ENCODE peak calls at places on chromosomes 2 and 18, in nine cellular contexts. U is stomach; C is CD8-positive, alpha-beta T cell; L is left lung; B is H9; H is upper lobe of left lung; K is hepatocyte; I is cardiac muscle cell; Y is lower lobe of right lung. Z is an unnamed sample.

GRCh38 chr18:41594582-41594981 is 360.5 kb upstream of the PIK3C3 start:
- DNase-seq in U (no peak), C (no peak), L (no peak), B (no peak), H (no peak), K (no peak), I (no peak), Y (no peak), Z (no peak)

GRCh38 chr2:201949036-201950012 is 84.3 kb upstream of the FZD7 start:
- DNase-seq in U (no peak), C (no peak), L (no peak), B (peak; percentile 65), H (peak; percentile 68), K (no peak), I (no peak), Y (no peak), Z (no peak)

GRCh38 chr2:143732076-143732475 is 602.9 kb downstream of the ARHGAP15 start:
- DNase-seq in U (no peak), C (no peak), L (no peak), B (no peak), H (no peak), K (no peak), I (no peak), Y (no peak), Z (no peak)

GRCh38 chr2:97699765-97700444 is 13.5 kb upstream of the ZAP70 start:
- DNase-seq in U (peak; percentile 57), C (peak; percentile 53), L (no peak), B (peak; percentile 76), H (no peak), K (peak; percentile 74), I (peak; percentile 74), Y (no peak), Z (no peak)

GRCh38 chr2:30514134-30514860 is 67.3 kb downstream of the LCLAT1 start:
- DNase-seq in U (no peak), C (no peak), L (no peak), B (no peak), H (no peak), K (peak; percentile 40), I (peak; percentile 83), Y (no peak), Z (no peak)

GRCh38 chr2:227471924-227472264 is at the start of gene AGFG1:
- DNase-seq in U (peak; percentile 89), C (peak; percentile 82), L (peak; percentile 89), B (peak; percentile 86), H (peak; percentile 96), K (peak; percentile 88), I (peak; percentile 90), Y (peak; percentile 92), Z (peak; percentile 76)

GRCh38 chr2:21165350-21165749 is 41.6 kb downstream of the TDRD15 start:
- DNase-seq in U (no peak), C (no peak), L (no peak), B (no peak), H (no peak), K (no peak), I (no peak), Y (no peak), Z (no peak)

GRCh38 chr18:7164610-7165009 is 47.0 kb upstream of the LAMA1 start:
- DNase-seq in U (no peak), C (no peak), L (no peak), B (no peak), H (no peak), K (no peak), I (no peak), Y (no peak), Z (no peak)

GRCh38 chr2:44943693-44944101 is 2.2 kb downstream of the SIX3 start:
- DNase-seq in U (no peak), C (no peak), L (no peak), B (peak; percentile 61), H (no peak), K (no peak), I (no peak), Y (no peak), Z (no peak)

GRCh38 chr2:233835230-233836186 is 18.8 kb downstream of the HJURP start:
- DNase-seq in U (peak; percentile 11), C (no peak), L (no peak), B (no peak), H (no peak), K (no peak), I (no peak), Y (no peak), Z (no peak)

GRCh38 chr2:27705851-27706622 is 42.3 kb downstream of the SLC4A1AP start:
- DNase-seq in U (peak; percentile 86), C (no peak), L (peak; percentile 68), B (no peak), H (no peak), K (peak; percentile 68), I (no peak), Y (peak; percentile 65), Z (no peak)

GRCh38 chr18:63207154-63207790 is 112.3 kb downstream of the BCL2 start:
- DNase-seq in U (no peak), C (no peak), L (no peak), B (no peak), H (peak; percentile 54), K (no peak), I (no peak), Y (no peak), Z (no peak)

GRCh38 chr2:69225933-69226332 is 161.1 kb downstream of the GFPT1 start:
- DNase-seq in U (no peak), C (no peak), L (no peak), B (no peak), H (no peak), K (no peak), I (no peak), Y (no peak), Z (no peak)

DNA sequence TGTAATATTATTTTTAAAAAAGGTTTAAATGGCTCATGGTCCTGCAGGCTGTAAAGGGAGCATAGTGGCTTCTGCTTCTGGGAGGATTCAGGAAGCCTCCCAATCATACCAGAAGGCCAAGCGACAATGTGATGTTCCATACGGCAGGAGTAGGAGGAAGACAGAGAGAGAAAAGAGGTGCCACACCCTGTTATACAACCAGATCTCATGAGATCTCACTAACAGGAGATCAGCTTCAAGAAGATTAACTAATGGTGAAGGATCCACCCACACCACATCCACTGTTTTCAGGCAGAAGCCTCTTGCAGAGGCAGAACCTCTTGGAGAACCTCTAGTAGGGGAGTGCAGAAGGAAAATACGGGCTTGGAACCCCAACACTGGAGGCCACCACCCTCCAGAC is 103.9 kb upstream of the TEKT4 start:
- DNase-seq in U (no peak), C (no peak), L (no peak), B (no peak), H (no peak), K (no peak), I (no peak), Y (no peak), Z (no peak)
- H3K9me3 ChIP-seq in U (no peaks in the 10 kb centered on the region), C (no peaks in the 10 kb centered on the region), L (no peaks in the 10 kb centered on the region), B (peaks cover 92% of the 10 kb centered on the region), H (no peaks in the 10 kb centered on the region), K (no peaks in the 10 kb centered on the region), I (no peaks in the 10 kb centered on the region), Y (no peaks in the 10 kb centered on the region), Z (no peaks in the 10 kb centered on the region)

DNA sequence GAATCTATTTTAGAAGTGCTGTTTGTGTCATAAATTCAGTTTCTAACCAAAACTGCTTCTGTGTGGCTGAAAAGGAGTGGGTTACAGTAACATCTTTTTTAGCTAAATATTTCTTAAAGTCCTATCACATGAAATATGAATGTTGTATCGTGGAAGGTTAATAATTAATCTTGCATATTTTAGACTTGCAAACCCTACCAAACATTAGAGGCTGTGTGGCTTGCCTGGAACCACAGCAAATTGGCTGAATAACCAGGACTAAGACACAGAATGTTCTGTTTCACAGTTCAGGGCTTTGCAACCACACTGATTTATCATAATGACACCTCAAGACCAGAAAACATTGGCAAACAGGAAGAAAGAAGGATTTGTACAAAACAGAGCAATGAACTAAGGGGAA is 208.9 kb upstream of the CNTNAP5 start:
- DNase-seq in U (no peak), C (no peak), L (no peak), B (no peak), H (no peak), K (no peak), I (no peak), Y (no peak), Z (no peak)
- H3K9me3 ChIP-seq in U (no peaks in the 10 kb centered on the region), C (no peaks in the 10 kb centered on the region), L (no peaks in the 10 kb centered on the region), B (no peaks in the 10 kb centered on the region), H (no peaks in the 10 kb centered on the region), K (no peaks in the 10 kb centered on the region), I (no peaks in the 10 kb centered on the region), Y (no peaks in the 10 kb centered on the region), Z (no peaks in the 10 kb centered on the region)

DNA sequence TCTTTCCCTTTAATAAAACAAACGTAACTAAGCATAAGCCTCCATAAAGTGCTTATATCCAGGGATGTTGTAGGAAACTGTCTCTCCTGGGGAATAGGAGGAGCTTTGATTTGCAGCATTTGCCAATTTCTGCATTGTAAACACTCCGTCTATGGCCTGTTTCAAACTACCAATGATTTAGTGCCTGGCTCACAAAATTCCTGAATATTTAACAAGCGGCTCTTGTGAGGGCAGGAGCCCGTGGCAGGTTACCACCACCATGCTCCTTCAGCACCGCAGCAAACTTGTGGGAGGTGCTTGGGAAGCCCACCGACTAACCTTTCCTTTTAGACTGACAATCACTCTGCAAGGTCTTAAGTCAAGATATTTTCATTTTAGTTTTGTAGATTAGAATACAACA is 520.3 kb downstream of the SOX11 start:
- DNase-seq in U (no peak), C (no peak), L (no peak), B (no peak), H (peak; percentile 5), K (no peak), I (no peak), Y (no peak), Z (no peak)
- H3K9me3 ChIP-seq in U (no peaks in the 10 kb centered on the region), C (no peaks in the 10 kb centered on the region), L (no peaks in the 10 kb centered on the region), B (no peaks in the 10 kb centered on the region), H (no peaks in the 10 kb centered on the region), K (no peaks in the 10 kb centered on the region), I (no peaks in the 10 kb centered on the region), Y (no peaks in the 10 kb centered on the region), Z (no peaks in the 10 kb centered on the region)

GRCh38 chr2:159438284-159438683 is 151.8 kb upstream of the WDSUB1 start:
- DNase-seq in U (no peak), C (no peak), L (no peak), B (no peak), H (no peak), K (no peak), I (no peak), Y (no peak), Z (no peak)

GRCh38 chr2:159439421-159439820 is 152.9 kb upstream of the WDSUB1 start:
- DNase-seq in U (no peak), C (no peak), L (no peak), B (no peak), H (no peak), K (no peak), I (no peak), Y (no peak), Z (no peak)

GRCh38 chr2:159438720-159439353 is 152.3 kb upstream of the WDSUB1 start:
- DNase-seq in U (no peak), C (no peak), L (no peak), B (no peak), H (no peak), K (no peak), I (no peak), Y (no peak), Z (no peak)

GRCh38 chr2:159442159-159442852 is 155.8 kb upstream of the WDSUB1 start:
- DNase-seq in U (no peak), C (no peak), L (no peak), B (no peak), H (no peak), K (no peak), I (no peak), Y (no peak), Z (no peak)

DNA sequence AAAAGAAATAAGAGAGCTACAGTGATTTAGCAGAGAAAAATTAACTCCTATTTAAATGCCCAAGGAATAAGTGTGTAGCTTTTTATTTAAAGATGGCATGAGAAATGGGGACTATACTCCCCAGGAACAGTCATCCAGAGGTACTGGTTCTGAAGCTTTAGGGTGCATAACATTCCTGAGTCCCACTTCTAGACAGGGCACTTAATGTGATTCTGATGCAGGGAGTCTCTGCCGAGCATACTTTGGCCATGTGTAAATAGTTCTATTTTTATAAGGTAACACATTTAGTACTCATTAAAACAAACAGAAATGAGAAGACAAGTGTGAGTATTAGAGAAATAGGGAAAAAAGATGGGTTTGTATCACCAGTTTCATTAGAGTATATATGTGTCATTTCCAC is 154.7 kb upstream of the WDSUB1 start:
- DNase-seq in U (no peak), C (no peak), L (no peak), B (no peak), H (no peak), K (no peak), I (no peak), Y (no peak), Z (no peak)
- H3K9me3 ChIP-seq in U (no peaks in the 10 kb centered on the region), C (no peaks in the 10 kb centered on the region), L (no peaks in the 10 kb centered on the region), B (no peaks in the 10 kb centered on the region), H (no peaks in the 10 kb centered on the region), K (no peaks in the 10 kb centered on the region), I (no peaks in the 10 kb centered on the region), Y (no peaks in the 10 kb centered on the region), Z (no peaks in the 10 kb centered on the region)